ENCODE peak calls at places on chromosomes 7 and 10, in ten cellular contexts. X is CD8-positive, alpha-beta memory T cell; E is naive thymus-derived CD4-positive, alpha-beta T cell; K is KG1; P is HT1080; O is A172; I is mesothelial cell of epicardium; F is tibial artery; T is aorta; R is activated CD4-positive, alpha-beta T cell treated with anti-CD3 and anti-CD28 coated beads, Interleukin-2, amount 50 U/mL, for 4 hours. W is an unnamed sample.

GRCh38 chr7:25297231-25297630 is 68.9 kb upstream of the NPVF start:
- DNase-seq in E (no peak), F (no peak), T (no peak), K (no peak), R (no peak), X (no peak), O (no peak), I (no peak), P (no peak), W (no peak)

GRCh38 chr7:49453486-49453885 is 320.0 kb upstream of the VWC2 start:
- DNase-seq in O (no peak), K (no peak), X (no peak), P (no peak), F (no peak), I (no peak), T (no peak), E (no peak), R (no peak), W (no peak)

GRCh38 chr7:135998081-135998480 is 20.9 kb upstream of the MTPN start:
- DNase-seq in I (no peak), O (no peak), P (no peak), E (no peak), X (no peak), K (no peak), T (no peak), F (no peak), R (no peak), W (no peak)

GRCh38 chr7:34612671-34613070 is 45.3 kb upstream of the NPSR1 start:
- DNase-seq in F (no peak), I (no peak), T (no peak), R (no peak), X (no peak), K (no peak), P (peak), O (peak), E (no peak), W (no peak)

GRCh38 chr7:158573310-158573709 is 14.3 kb downstream of the PTPRN2 start:
- DNase-seq in X (no peak), F (no peak), P (no peak), R (no peak), K (peak), T (no peak), E (no peak), O (no peak), I (no peak), W (no peak)

GRCh38 chr7:41774966-41775365 is 72.1 kb upstream of the INHBA start:
- DNase-seq in O (no peak), K (no peak), P (no peak), R (no peak), I (no peak), F (no peak), X (no peak), T (no peak), E (no peak), W (peak)

GRCh38 chr7:146366938-146367337 is 250.3 kb downstream of the CNTNAP2 start:
- DNase-seq in O (peak), X (no peak), T (no peak), P (peak), I (no peak), F (no peak), R (no peak), E (no peak), K (no peak), W (no peak)

GRCh38 chr7:148521271-148521670 is 69.3 kb upstream of the C7orf33 start:
- DNase-seq in F (no peak), K (no peak), T (no peak), E (no peak), P (no peak), O (no peak), I (no peak), X (no peak), R (no peak), W (no peak)

GRCh38 chr7:22487978-22488642 is 11.9 kb downstream of the STEAP1B start:
- DNase-seq in I (no peak), R (no peak), K (no peak), E (no peak), X (no peak), T (no peak), O (no peak), P (no peak), F (no peak), W (no peak)

GRCh38 chr10:33571616-33572015 is 237.1 kb upstream of the NRP1 start:
- DNase-seq in F (no peak), K (no peak), P (peak), E (no peak), I (no peak), X (no peak), O (peak), R (no peak), T (no peak), W (no peak)

GRCh38 chr7:12712236-12712635 is 24.8 kb downstream of the ARL4A start:
- DNase-seq in I (no peak), F (no peak), O (no peak), K (no peak), R (no peak), T (no peak), X (no peak), P (no peak), E (no peak), W (no peak)

GRCh38 chr10:124545346-124545745 is 83.7 kb downstream of the LHPP start:
- DNase-seq in X (no peak), T (no peak), F (no peak), R (no peak), E (no peak), I (no peak), O (no peak), P (no peak), K (no peak), W (no peak)

GRCh38 chr7:107322015-107322414 is 147.8 kb upstream of the GPR22 start:
- DNase-seq in P (no peak), X (no peak), I (no peak), R (no peak), E (no peak), T (no peak), O (no peak), K (no peak), F (no peak), W (no peak)

GRCh38 chr10:90589825-90590224 is 268.0 kb downstream of the HTR7 start:
- DNase-seq in I (no peak), K (no peak), F (no peak), T (no peak), O (no peak), E (no peak), X (no peak), P (no peak), R (no peak), W (no peak)

GRCh38 chr7:134865001-134865845 is 85.8 kb downstream of the CALD1 start:
- DNase-seq in I (no peak), K (no peak), O (peak), E (peak), P (no peak), T (no peak), R (peak), F (no peak), X (no peak), W (no peak)

GRCh38 chr7:21819048-21819447 is 126.7 kb downstream of the CDCA7L start:
- DNase-seq in X (no peak), K (no peak), F (no peak), R (no peak), P (no peak), O (no peak), T (no peak), I (no peak), E (no peak), W (no peak)

GRCh38 chr10:78507761-78508160 is 474.1 kb downstream of the RPS24 start:
- DNase-seq in T (no peak), X (no peak), R (no peak), K (no peak), I (no peak), P (no peak), O (no peak), F (no peak), E (no peak), W (no peak)

GRCh38 chr7:68694656-68695055 is 903.6 kb upstream of the AUTS2 start:
- DNase-seq in K (no peak), T (no peak), R (no peak), P (no peak), X (no peak), I (no peak), E (no peak), F (no peak), O (no peak), W (no peak)

GRCh38 chr7:21507627-21508343 is 35.1 kb upstream of the DNAH11 start:
- DNase-seq in I (no peak), P (peak), O (peak), T (no peak), R (peak), F (no peak), K (no peak), E (no peak), X (no peak), W (peak)

GRCh38 chr7:69038915-69039314 is 559.4 kb upstream of the AUTS2 start:
- DNase-seq in I (no peak), O (no peak), E (no peak), X (no peak), R (no peak), K (no peak), T (no peak), P (no peak), F (no peak), W (no peak)

GRCh38 chr7:105734233-105734632 is 142.2 kb downstream of the ATXN7L1 start:
- DNase-seq in P (no peak), O (no peak), X (no peak), E (no peak), F (no peak), K (no peak), I (no peak), R (no peak), T (no peak), W (no peak)

GRCh38 chr7:41599760-41600159 is 103.1 kb downstream of the INHBA start:
- DNase-seq in P (no peak), E (no peak), K (no peak), T (no peak), R (no peak), F (no peak), I (no peak), O (no peak), X (no peak), W (no peak)

GRCh38 chr10:5829267-5829666 is 16.0 kb upstream of the GDI2 start:
- DNase-seq in P (no peak), O (no peak), T (no peak), I (no peak), X (no peak), R (no peak), K (no peak), E (no peak), F (no peak), W (no peak)

GRCh38 chr10:110273474-110273873 is 31.2 kb downstream of the SMNDC1 start:
- DNase-seq in E (no peak), K (no peak), X (no peak), P (peak), R (peak), F (peak), O (peak), I (no peak), T (peak), W (peak)

GRCh38 chr10:65292551-65292950 is 1633.3 kb upstream of the LRRTM3 start:
- DNase-seq in X (no peak), K (no peak), I (no peak), F (no peak), R (no peak), E (no peak), O (no peak), T (no peak), P (no peak), W (no peak)